ENCODE peak calls at places on chromosome 10, in nine cellular contexts. X is IMR-90, M is ureter, Z is cardiac muscle cell, C is HT1080, V is GM20000, K is AG04450, D is thyroid gland, L is DMS53. N is an unnamed sample.

GRCh38 chr10:99685232-99686041 is 26.1 kb downstream of the ENTPD7 start:
- DNase-seq in X (no peak), M (no peak), Z (no peak), C (no peak), V (peak), K (no peak), D (no peak), L (no peak), N (no peak)

GRCh38 chr10:107442035-107442505 is 277.6 kb upstream of the SORCS1 start:
- DNase-seq in X (peak), M (no peak), Z (no peak), C (peak), V (peak), K (no peak), D (no peak), L (peak), N (peak)

GRCh38 chr10:48601789-48602188 is 3.1 kb downstream of the ARHGAP22 start:
- DNase-seq in X (no peak), M (no peak), Z (no peak), C (no peak), V (no peak), K (no peak), D (no peak), L (no peak), N (no peak)

GRCh38 chr10:34433241-34434076 is 381.6 kb downstream of the PARD3 start:
- DNase-seq in X (peak), M (no peak), Z (no peak), C (no peak), V (no peak), K (no peak), D (no peak), L (no peak), N (peak)

GRCh38 chr10:28666751-28667467 is 10.4 kb upstream of the BAMBI start:
- DNase-seq in X (no peak), M (no peak), Z (no peak), C (no peak), V (no peak), K (no peak), D (no peak), L (no peak), N (no peak)

GRCh38 chr10:28263136-28263857 is 39.6 kb downstream of the MPP7 start:
- DNase-seq in X (no peak), M (peak), Z (no peak), C (no peak), V (no peak), K (no peak), D (peak), L (peak), N (no peak)

GRCh38 chr10:119769886-119770285 is 44.0 kb downstream of the INPP5F start:
- DNase-seq in X (peak), M (no peak), Z (no peak), C (peak), V (no peak), K (no peak), D (no peak), L (no peak), N (peak)

GRCh38 chr10:49690673-49691356 is 11.4 kb downstream of the C10orf53 start:
- DNase-seq in X (peak), M (no peak), Z (no peak), C (no peak), V (no peak), K (no peak), D (peak), L (no peak), N (peak)

GRCh38 chr10:78170026-78170475 is 136.4 kb downstream of the RPS24 start:
- DNase-seq in X (peak), M (no peak), Z (no peak), C (peak), V (no peak), K (no peak), D (no peak), L (peak), N (no peak)

GRCh38 chr10:84258034-84258695 is 13.3 kb downstream of the RGR start:
- DNase-seq in X (no peak), M (no peak), Z (no peak), C (no peak), V (no peak), K (no peak), D (no peak), L (no peak), N (no peak)

GRCh38 chr10:22816298-22816653 is 101.9 kb upstream of the PIP4K2A start:
- DNase-seq in X (peak), M (no peak), Z (no peak), C (peak), V (no peak), K (peak), D (no peak), L (peak), N (peak)

N was measured in choroid plexus epithelial cell.